ENCODE peak calls at places on chromosome 5, in seven cellular contexts. One of them, this sample, is unnamed.

GRCh38 chr5:142925795-142926194 is 155.6 kb downstream of the ARHGAP26 start:
- DNase-seq in fibroblast of the aortic adventitia: peak; percentile 95
- DNase-seq in fibroblast of mammary gland: peak; percentile 95
- DNase-seq in IMR-90: peak; percentile 91
- DNase-seq in PC-9: no peak
- DNase-seq in lung: no peak
- DNase-seq in AG10803: peak; percentile 82
- DNase-seq in this sample: no peak

GRCh38 chr5:154878642-154879335 is 20.4 kb downstream of the CNOT8 start:
- DNase-seq in IMR-90: no peak
- DNase-seq in PC-9: no peak
- DNase-seq in fibroblast of the aortic adventitia: no peak
- DNase-seq in fibroblast of mammary gland: no peak
- DNase-seq in AG10803: no peak
- DNase-seq in lung: no peak
- DNase-seq in this sample: no peak

GRCh38 chr5:116441223-116441622 is 133.4 kb downstream of the SEMA6A start:
- DNase-seq in lung: no peak
- DNase-seq in fibroblast of mammary gland: no peak
- DNase-seq in IMR-90: no peak
- DNase-seq in AG10803: no peak
- DNase-seq in PC-9: no peak
- DNase-seq in fibroblast of the aortic adventitia: no peak
- DNase-seq in this sample: no peak

GRCh38 chr5:150024241-150024984 is 23.9 kb downstream of the HMGXB3 start:
- DNase-seq in fibroblast of the aortic adventitia: no peak
- DNase-seq in lung: no peak
- DNase-seq in PC-9: no peak
- DNase-seq in fibroblast of mammary gland: no peak
- DNase-seq in IMR-90: peak; percentile 25
- DNase-seq in AG10803: no peak
- DNase-seq in this sample: no peak

GRCh38 chr5:179060116-179061008 is at the start of gene ZNF354C:
- DNase-seq in fibroblast of mammary gland: peak; percentile 88
- DNase-seq in AG10803: peak; percentile 84
- DNase-seq in IMR-90: peak; percentile 87
- DNase-seq in PC-9: peak; percentile 71
- DNase-seq in lung: peak; percentile 89
- DNase-seq in fibroblast of the aortic adventitia: peak; percentile 84
- DNase-seq in this sample: peak; percentile 23

GRCh38 chr5:3729631-3730030 is 134.0 kb downstream of the IRX1 start:
- DNase-seq in fibroblast of mammary gland: no peak
- DNase-seq in lung: no peak
- DNase-seq in fibroblast of the aortic adventitia: no peak
- DNase-seq in PC-9: no peak
- DNase-seq in IMR-90: no peak
- DNase-seq in AG10803: no peak
- DNase-seq in this sample: no peak

GRCh38 chr5:34743878-34744277 is 87.8 kb downstream of the RAI14 start:
- DNase-seq in fibroblast of mammary gland: peak; percentile 89
- DNase-seq in fibroblast of the aortic adventitia: peak; percentile 45
- DNase-seq in PC-9: no peak
- DNase-seq in AG10803: peak; percentile 98
- DNase-seq in lung: no peak
- DNase-seq in IMR-90: peak; percentile 96
- DNase-seq in this sample: no peak

GRCh38 chr5:56910123-56910951 is 941 bp downstream of the SETD9 start:
- DNase-seq in fibroblast of mammary gland: no peak
- DNase-seq in AG10803: peak; percentile 23
- DNase-seq in IMR-90: no peak
- DNase-seq in fibroblast of the aortic adventitia: no peak
- DNase-seq in PC-9: no peak
- DNase-seq in lung: no peak
- DNase-seq in this sample: no peak

GRCh38 chr5:393846-394275 is 49.1 kb upstream of the EXOC3 start:
- DNase-seq in fibroblast of mammary gland: no peak
- DNase-seq in IMR-90: peak; percentile 39
- DNase-seq in AG10803: peak; percentile 51
- DNase-seq in lung: no peak
- DNase-seq in fibroblast of the aortic adventitia: no peak
- DNase-seq in PC-9: no peak
- DNase-seq in this sample: no peak

GRCh38 chr5:154477382-154478223 is 424 bp downstream of the HAND1 start:
- DNase-seq in fibroblast of the aortic adventitia: peak; percentile 21
- DNase-seq in fibroblast of mammary gland: peak; percentile 19
- DNase-seq in IMR-90: peak; percentile 1
- DNase-seq in PC-9: no peak
- DNase-seq in lung: no peak
- DNase-seq in AG10803: no peak
- DNase-seq in this sample: no peak

GRCh38 chr5:171961117-171961516 is 45.3 kb downstream of the FBXW11 start:
- DNase-seq in IMR-90: no peak
- DNase-seq in AG10803: peak; percentile 17
- DNase-seq in PC-9: no peak
- DNase-seq in fibroblast of mammary gland: peak; percentile 33
- DNase-seq in lung: no peak
- DNase-seq in fibroblast of the aortic adventitia: peak; percentile 24
- DNase-seq in this sample: no peak

GRCh38 chr5:132771559-132771998 is 5.5 kb downstream of the SEPTIN8 start:
- DNase-seq in lung: no peak
- DNase-seq in AG10803: peak; percentile 91
- DNase-seq in PC-9: no peak
- DNase-seq in fibroblast of mammary gland: peak; percentile 44
- DNase-seq in IMR-90: peak; percentile 67
- DNase-seq in fibroblast of the aortic adventitia: peak; percentile 81
- DNase-seq in this sample: no peak

GRCh38 chr5:143061161-143061945 is 291.2 kb downstream of the ARHGAP26 start:
- DNase-seq in AG10803: peak; percentile 91
- DNase-seq in fibroblast of mammary gland: peak; percentile 90
- DNase-seq in lung: no peak
- DNase-seq in PC-9: no peak
- DNase-seq in IMR-90: peak; percentile 96
- DNase-seq in fibroblast of the aortic adventitia: peak; percentile 80
- DNase-seq in this sample: no peak

GRCh38 chr5:17127743-17128231 is 89.6 kb upstream of the BASP1 start:
- DNase-seq in IMR-90: peak; percentile 92
- DNase-seq in AG10803: peak; percentile 80
- DNase-seq in lung: no peak
- DNase-seq in fibroblast of the aortic adventitia: peak; percentile 86
- DNase-seq in fibroblast of mammary gland: peak; percentile 87
- DNase-seq in PC-9: peak; percentile 63
- DNase-seq in this sample: no peak

GRCh38 chr5:112948455-112948854 is 26.4 kb upstream of the REEP5 start:
- DNase-seq in fibroblast of the aortic adventitia: peak; percentile 9
- DNase-seq in IMR-90: no peak
- DNase-seq in lung: no peak
- DNase-seq in fibroblast of mammary gland: no peak
- DNase-seq in PC-9: no peak
- DNase-seq in AG10803: no peak
- DNase-seq in this sample: no peak

GRCh38 chr5:66361070-66361469 is 217.0 kb downstream of the SREK1 start:
- DNase-seq in IMR-90: no peak
- DNase-seq in AG10803: no peak
- DNase-seq in fibroblast of mammary gland: peak; percentile 12
- DNase-seq in fibroblast of the aortic adventitia: no peak
- DNase-seq in lung: no peak
- DNase-seq in PC-9: no peak
- DNase-seq in this sample: no peak

GRCh38 chr5:123626051-123626450 is 114.1 kb downstream of the CSNK1G3 start:
- DNase-seq in fibroblast of the aortic adventitia: no peak
- DNase-seq in lung: no peak
- DNase-seq in IMR-90: no peak
- DNase-seq in PC-9: no peak
- DNase-seq in AG10803: no peak
- DNase-seq in fibroblast of mammary gland: no peak
- DNase-seq in this sample: no peak

GRCh38 chr5:110440058-110440457 is 286.4 kb downstream of the TMEM232 start:
- DNase-seq in PC-9: no peak
- DNase-seq in AG10803: no peak
- DNase-seq in IMR-90: no peak
- DNase-seq in lung: no peak
- DNase-seq in fibroblast of the aortic adventitia: no peak
- DNase-seq in fibroblast of mammary gland: no peak
- DNase-seq in this sample: no peak

GRCh38 chr5:110439280-110439679 is 287.2 kb downstream of the TMEM232 start:
- DNase-seq in fibroblast of mammary gland: no peak
- DNase-seq in AG10803: no peak
- DNase-seq in IMR-90: no peak
- DNase-seq in fibroblast of the aortic adventitia: no peak
- DNase-seq in PC-9: no peak
- DNase-seq in lung: no peak
- DNase-seq in this sample: no peak

GRCh38 chr5:110441035-110441434 is 285.4 kb downstream of the TMEM232 start:
- DNase-seq in IMR-90: peak; percentile 31
- DNase-seq in lung: no peak
- DNase-seq in PC-9: no peak
- DNase-seq in fibroblast of mammary gland: peak; percentile 52
- DNase-seq in AG10803: peak; percentile 58
- DNase-seq in fibroblast of the aortic adventitia: peak; percentile 48
- DNase-seq in this sample: no peak

DNA sequence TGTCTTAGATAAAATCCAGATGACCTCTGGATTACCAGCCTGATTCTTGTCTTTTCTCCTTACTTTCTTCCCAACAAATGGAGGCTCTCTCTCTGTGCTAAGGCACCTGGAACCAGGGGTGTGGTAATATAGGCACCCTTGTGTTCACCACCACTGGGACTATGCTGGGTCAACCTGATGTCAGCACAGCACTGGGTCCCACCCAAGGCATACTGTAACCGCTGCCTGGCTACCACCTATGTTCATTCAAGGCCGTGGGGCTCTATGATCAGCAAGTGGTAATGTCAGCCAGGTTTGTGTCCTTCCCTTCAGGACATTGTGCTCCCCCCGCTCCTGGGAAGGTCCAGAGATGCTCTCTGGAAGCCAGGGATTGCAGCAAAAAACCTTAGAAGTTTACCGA is 283.6 kb downstream of the TMEM232 start:
- DNase-seq in fibroblast of the aortic adventitia: no peak
- DNase-seq in AG10803: no peak
- DNase-seq in IMR-90: no peak
- DNase-seq in PC-9: no peak
- DNase-seq in fibroblast of mammary gland: no peak
- DNase-seq in lung: no peak
- DNase-seq in this sample: no peak
- TF ChIP-seq CTCF in fibroblast of the aortic adventitia: no peak
- TF ChIP-seq CTCF in AG10803: no peak
- TF ChIP-seq CTCF in IMR-90: no peak
- TF ChIP-seq CTCF in PC-9: no peak
- TF ChIP-seq CTCF in fibroblast of mammary gland: no peak
- TF ChIP-seq CTCF in lung: no peak
- TF ChIP-seq CTCF in this sample: no peak

DNA sequence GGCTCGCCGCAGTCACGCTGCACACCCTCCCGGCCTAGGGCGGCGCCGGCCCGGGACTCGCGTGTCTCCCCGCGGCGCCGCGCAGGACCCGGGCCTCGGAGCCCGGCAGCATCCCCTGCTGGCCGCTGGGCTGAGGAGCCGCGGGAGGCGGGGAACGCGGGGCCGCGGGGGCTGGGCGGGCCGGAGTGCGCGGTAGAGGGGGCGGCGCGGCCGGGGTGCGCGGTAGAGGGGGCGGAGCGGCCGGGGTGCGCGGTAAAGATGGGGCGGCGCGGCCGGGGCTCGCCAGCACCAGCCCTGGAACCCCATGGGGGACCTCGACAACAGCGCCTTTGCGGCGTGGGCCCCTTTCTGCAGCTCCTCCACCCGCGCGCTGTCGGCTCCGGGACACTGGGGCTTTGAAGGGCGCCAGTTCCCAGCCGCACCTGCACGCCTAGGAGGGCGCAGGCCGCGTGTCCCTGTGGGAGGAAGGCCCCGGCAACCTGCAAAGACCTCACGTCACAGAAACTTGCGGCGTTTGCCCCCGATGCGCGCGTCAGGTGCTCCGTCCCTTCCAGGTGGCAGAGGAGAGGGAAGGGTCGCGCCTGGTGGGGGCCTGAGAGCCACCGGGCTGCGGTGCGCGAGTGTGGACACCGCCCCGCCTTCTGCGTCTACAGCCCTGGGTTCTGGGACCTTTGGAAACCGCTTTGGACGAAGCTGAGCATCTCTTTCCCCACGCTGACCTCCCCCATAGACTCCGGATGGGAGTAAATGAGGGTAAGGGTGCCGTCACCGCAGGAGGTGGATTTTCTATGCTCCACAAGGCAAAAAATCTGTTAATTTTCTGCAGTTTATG is 49.6 kb downstream of the NSUN2 start:
- DNase-seq in AG10803: no peak
- DNase-seq in PC-9: no peak
- DNase-seq in IMR-90: no peak
- DNase-seq in lung: peak; percentile 28
- DNase-seq in fibroblast of mammary gland: no peak
- DNase-seq in fibroblast of the aortic adventitia: no peak
- DNase-seq in this sample: no peak
- TF ChIP-seq CTCF in AG10803: no peak
- TF ChIP-seq CTCF in PC-9: no peak
- TF ChIP-seq CTCF in IMR-90: peak; percentile 48
- TF ChIP-seq CTCF in lung: no peak
- TF ChIP-seq CTCF in fibroblast of mammary gland: peak; percentile 1
- TF ChIP-seq CTCF in fibroblast of the aortic adventitia: peak; percentile 49
- TF ChIP-seq CTCF in this sample: peak; percentile 9

DNA sequence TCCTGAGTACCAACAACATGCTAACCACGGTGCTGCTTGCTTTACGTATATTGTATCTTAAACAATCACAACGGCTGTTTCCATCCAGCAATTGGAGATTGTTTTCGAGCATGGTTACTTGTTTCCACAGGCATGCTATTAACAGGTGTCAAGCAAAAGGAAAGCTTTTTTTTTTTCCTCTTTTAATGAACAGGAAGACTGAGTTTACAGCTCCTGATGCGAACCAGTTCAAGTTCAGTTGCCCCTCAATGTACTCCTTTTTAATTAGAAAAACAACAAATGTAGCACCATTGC is 186.8 kb downstream of the PDZD2 start:
- DNase-seq in fibroblast of the aortic adventitia: no peak
- DNase-seq in PC-9: no peak
- DNase-seq in IMR-90: no peak
- DNase-seq in AG10803: no peak
- DNase-seq in fibroblast of mammary gland: no peak
- DNase-seq in lung: no peak
- DNase-seq in this sample: no peak
- TF ChIP-seq CTCF in fibroblast of the aortic adventitia: no peak
- TF ChIP-seq CTCF in PC-9: peak; percentile 7
- TF ChIP-seq CTCF in IMR-90: no peak
- TF ChIP-seq CTCF in AG10803: no peak
- TF ChIP-seq CTCF in fibroblast of mammary gland: no peak
- TF ChIP-seq CTCF in lung: no peak
- TF ChIP-seq CTCF in this sample: no peak

DNA sequence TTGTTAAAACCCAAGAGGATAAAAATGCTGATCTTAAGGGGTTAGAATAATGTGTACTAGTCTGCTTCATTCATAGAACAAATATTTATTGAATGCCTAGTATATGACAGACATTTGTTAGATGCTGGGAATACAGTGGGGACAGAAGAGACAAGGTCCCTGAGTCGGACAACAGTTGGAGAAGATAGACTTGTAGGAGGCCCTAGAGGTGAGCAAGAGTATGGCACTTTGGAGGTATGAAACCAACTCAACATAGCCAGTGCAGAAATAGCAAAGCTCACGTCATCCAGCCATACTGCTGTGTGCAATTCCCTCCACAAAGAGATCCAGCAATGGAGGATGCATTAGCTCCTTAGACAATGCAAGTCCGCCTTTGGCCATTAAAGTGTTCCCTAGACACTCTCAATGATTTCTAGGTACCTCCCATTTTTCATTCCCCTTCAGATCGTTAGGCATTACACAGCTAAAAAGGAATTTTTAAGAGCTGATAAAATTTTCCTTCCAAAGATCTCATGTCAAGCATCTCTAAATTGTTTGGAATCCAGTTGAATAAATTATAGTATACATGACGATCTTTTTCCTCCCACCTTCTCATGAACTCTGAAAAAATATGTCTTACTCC is 1949.6 kb upstream of the WWC1 start:
- DNase-seq in AG10803: no peak
- DNase-seq in PC-9: no peak
- DNase-seq in IMR-90: no peak
- DNase-seq in fibroblast of mammary gland: no peak
- DNase-seq in lung: no peak
- DNase-seq in fibroblast of the aortic adventitia: no peak
- DNase-seq in this sample: no peak
- TF ChIP-seq CTCF in AG10803: no peak
- TF ChIP-seq CTCF in PC-9: peak; percentile 38
- TF ChIP-seq CTCF in IMR-90: no peak
- TF ChIP-seq CTCF in fibroblast of mammary gland: peak; percentile 13
- TF ChIP-seq CTCF in lung: no peak
- TF ChIP-seq CTCF in fibroblast of the aortic adventitia: peak; percentile 27
- TF ChIP-seq CTCF in this sample: no peak

This sample was measured in esophagus squamous epithelium.